ENCODE peak calls at places on chromosome 1, in eight cellular contexts. G is dorsolateral prefrontal cortex; W is Peyer's patch; L is kidney; K is endodermal cell; F is NT2/D1; E is brain microvascular endothelial cell; O is CD8-positive, alpha-beta T cell. S is an unnamed sample.
A peak's percentile ranks its signal among the peaks of the same experiment; 100 is the strongest.

GRCh38 chr1:53329183-53329544 is 1.3 kb upstream of the LRP8 start:
- DNase-seq in E (no peak), G (no peak), O (no peak), W (no peak), L (no peak), K (no peak), F (no peak), S (no peak)

GRCh38 chr1:197519741-197520334 is 251.8 kb downstream of the CRB1 start:
- DNase-seq in L (no peak), G (no peak), O (no peak), W (no peak), F (no peak), K (no peak), E (no peak), S (no peak)

GRCh38 chr1:32172621-32173245 is 6.7 kb upstream of the TXLNA start:
- DNase-seq in F (no peak), L (no peak), G (no peak), K (no peak), W (no peak), O (no peak), E (no peak), S (no peak)

GRCh38 chr1:15923241-15923640 is 52.7 kb downstream of the ZBTB17 start:
- DNase-seq in K (no peak), O (no peak), W (no peak), L (no peak), E (peak; percentile 73), G (no peak), F (no peak), S (no peak)

GRCh38 chr1:25360596-25361581 is 22.8 kb downstream of the TMEM50A start:
- DNase-seq in W (no peak), L (peak; percentile 72), G (no peak), O (no peak), F (no peak), K (no peak), E (peak; percentile 85), S (no peak)

GRCh38 chr1:8238141-8239038 is 79.5 kb upstream of the SLC45A1 start:
- DNase-seq in O (no peak), L (no peak), W (no peak), G (no peak), F (no peak), K (no peak), E (peak; percentile 99), S (peak; percentile 27)

GRCh38 chr1:176682830-176683229 is 219.9 kb downstream of the PAPPA2 start:
- DNase-seq in E (no peak), W (no peak), G (no peak), O (no peak), L (no peak), F (no peak), K (no peak), S (no peak)

GRCh38 chr1:54462597-54463258 is 56.5 kb upstream of the SSBP3 start:
- DNase-seq in E (no peak), F (no peak), K (no peak), G (no peak), W (no peak), L (no peak), O (no peak), S (peak; percentile 39)

GRCh38 chr1:184253921-184254320 is 132.9 kb upstream of the C1orf21 start:
- DNase-seq in O (no peak), L (no peak), K (no peak), F (no peak), E (peak; percentile 24), G (no peak), W (no peak), S (no peak)

GRCh38 chr1:209769171-209769904 is 13.5 kb downstream of the TRAF3IP3 start:
- DNase-seq in K (no peak), F (no peak), G (no peak), L (peak; percentile 86), O (peak; percentile 75), W (no peak), E (peak; percentile 88), S (peak; percentile 76)

GRCh38 chr1:101203812-101204540 is 32.8 kb upstream of the S1PR1 start:
- DNase-seq in G (no peak), F (no peak), E (peak; percentile 20), K (no peak), O (no peak), L (no peak), W (no peak), S (no peak)

GRCh38 chr1:9426291-9426711 is 113.0 kb upstream of the SLC25A33 start:
- DNase-seq in G (no peak), E (no peak), W (no peak), F (no peak), L (no peak), O (peak; percentile 77), K (no peak), S (no peak)

GRCh38 chr1:22712502-22713271 is 2.0 kb downstream of the EPHB2 start:
- DNase-seq in O (no peak), F (no peak), E (no peak), K (no peak), G (no peak), L (no peak), W (peak; percentile 59), S (no peak)

GRCh38 chr1:197618065-197618464 is 157.2 kb downstream of the DENND1B start:
- DNase-seq in O (no peak), L (no peak), W (no peak), F (no peak), E (peak; percentile 2), K (no peak), G (no peak), S (no peak)

GRCh38 chr1:12549460-12550349 is 68.3 kb downstream of the DHRS3 start:
- DNase-seq in E (peak; percentile 99), W (peak; percentile 84), K (no peak), L (peak; percentile 86), O (no peak), G (peak; percentile 41), F (no peak), S (peak; percentile 90)
- H3K4me3 ChIP-seq in E (no peak overlapping the region), W (no peak overlapping the region), K (no peak overlapping the region), L (no peak overlapping the region), O (no peak overlapping the region), G (no peak overlapping the region), F (no peak overlapping the region), S (peak overlapping the region; percentile 18)

DNA sequence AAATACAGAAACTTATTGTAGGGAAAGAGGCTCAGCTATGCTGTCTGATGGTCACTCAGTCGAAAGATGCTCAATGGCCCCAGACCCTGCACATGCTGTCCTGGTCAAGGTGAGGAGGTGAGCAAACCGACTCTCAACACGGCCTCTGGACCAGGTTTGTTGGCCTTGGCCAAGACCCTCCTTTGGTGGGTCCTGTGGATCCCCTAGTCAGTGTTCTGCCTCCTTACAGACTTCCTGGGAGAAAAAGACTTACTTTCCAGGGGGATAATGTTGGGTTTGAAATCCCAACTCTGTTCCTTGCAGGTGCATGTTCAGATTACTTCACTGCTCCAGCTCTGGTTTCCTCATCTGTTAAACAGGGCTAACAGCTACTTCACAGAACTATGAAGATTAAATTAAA is 53.8 kb downstream of the FAM78B start:
- DNase-seq in E (no peak), W (no peak), F (no peak), G (no peak), O (no peak), K (no peak), L (no peak), S (no peak)
- H3K4me3 ChIP-seq in E (no peak overlapping the region), W (no peak overlapping the region), F (no peak overlapping the region), G (no peak overlapping the region), O (no peak overlapping the region), K (no peak overlapping the region), L (no peak overlapping the region), S (no peak overlapping the region)

DNA sequence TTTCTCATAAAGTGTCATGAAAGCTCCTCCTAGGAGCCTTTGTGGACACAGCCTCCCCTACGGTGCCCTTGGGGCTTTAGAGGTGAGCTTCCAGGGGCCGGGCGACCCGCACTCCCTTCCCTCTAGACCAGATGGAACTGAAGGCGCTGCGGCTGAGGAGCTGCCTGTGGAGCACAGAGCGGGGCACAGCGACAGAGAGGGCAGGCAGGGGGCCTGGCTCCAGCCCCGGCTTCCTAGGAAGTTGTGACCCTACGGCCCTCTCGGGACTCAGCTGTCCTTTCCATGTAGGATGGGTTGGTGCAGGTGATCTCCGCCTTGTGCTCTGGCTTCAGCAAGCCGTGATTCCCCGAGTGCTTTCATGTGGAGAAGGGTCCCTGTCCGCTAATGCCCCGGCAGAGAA is 23.6 kb upstream of the NEK2 start:
- DNase-seq in G (no peak), O (no peak), L (no peak), E (no peak), K (peak; percentile 76), F (no peak), W (no peak), S (no peak)
- H3K4me3 ChIP-seq in G (no peak overlapping the region), O (no peak overlapping the region), L (no peak overlapping the region), E (no peak overlapping the region), K (no peak overlapping the region), F (no peak overlapping the region), W (peak overlapping the region; percentile 35), S (no peak overlapping the region)

DNA sequence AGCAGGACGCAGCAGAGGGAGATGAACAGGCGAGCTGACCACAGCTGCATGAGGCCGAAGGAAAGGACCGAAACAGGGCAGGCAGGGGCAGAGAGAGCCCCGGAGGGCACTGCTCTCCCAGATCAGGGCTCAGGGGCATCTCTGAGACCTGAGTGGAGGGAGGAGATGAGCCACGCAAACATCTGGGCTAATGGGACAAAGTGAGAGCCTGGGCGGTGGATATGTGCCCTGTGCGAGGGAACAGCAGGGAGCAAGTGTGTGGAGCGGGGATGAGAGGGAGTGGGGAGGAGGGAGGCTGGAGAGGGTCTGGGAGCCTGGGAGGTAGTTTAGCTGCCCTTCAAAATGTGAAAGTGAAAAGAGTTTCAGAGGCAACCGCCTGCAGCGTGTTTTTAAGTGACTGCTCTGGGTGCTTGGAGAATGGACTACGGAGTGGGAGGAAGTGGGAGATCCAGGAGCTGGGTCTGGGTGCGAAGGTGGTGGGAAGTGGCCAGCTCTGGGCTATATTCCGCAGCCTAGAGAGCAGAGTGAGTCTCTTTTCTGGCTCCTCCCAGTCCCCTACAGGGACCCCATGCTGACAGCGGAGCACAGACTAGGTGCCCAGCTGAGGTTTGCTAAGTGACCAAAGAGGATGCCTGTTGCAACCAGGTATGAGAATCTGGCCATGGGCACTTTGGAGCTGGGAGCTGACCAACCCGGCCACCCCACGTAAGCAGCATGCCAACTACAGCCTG is 114.6 kb upstream of the IFFO2 start:
- DNase-seq in E (no peak), F (no peak), K (no peak), L (no peak), W (no peak), O (no peak), G (no peak), S (no peak)
- H3K4me3 ChIP-seq in E (no peak overlapping the region), F (no peak overlapping the region), K (no peak overlapping the region), L (no peak overlapping the region), W (no peak overlapping the region), O (no peak overlapping the region), G (no peak overlapping the region), S (no peak overlapping the region)

DNA sequence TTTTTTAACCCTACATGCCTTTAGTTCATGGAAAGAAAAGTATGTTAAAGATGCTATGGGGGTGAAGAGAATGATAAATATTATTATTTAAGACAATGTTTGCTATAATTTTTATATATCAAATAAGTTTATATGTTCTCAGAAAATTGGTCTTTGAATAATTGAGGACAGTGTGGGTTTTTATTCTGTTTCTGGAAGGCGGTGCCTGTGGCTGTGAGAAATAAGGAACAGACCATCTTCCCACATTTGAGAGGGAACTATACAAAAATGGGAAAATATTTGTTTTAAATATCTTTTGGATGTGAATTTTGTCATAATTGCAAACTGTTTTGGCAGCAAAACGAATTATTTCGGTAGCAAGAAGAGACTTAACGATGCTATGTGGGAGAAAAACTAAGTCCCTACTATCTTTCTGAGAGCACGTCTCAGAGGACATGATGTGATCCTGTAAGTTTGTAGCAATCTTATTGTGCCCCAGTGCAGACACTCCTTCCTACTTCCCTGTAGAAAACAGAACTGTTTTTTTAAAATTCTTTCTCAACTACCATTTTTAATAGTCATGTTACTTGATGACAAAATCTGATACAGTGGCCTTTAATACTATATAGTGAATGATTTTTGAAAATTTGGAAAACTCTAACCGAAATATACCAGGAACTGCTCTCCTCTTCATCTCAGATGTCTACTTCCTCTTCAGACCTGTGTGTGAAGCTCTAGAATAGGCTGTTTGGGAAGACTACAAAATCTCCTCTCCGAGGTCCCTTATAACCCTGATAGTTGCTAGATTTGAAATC is 25.4 kb downstream of the PTPRC start:
- DNase-seq in K (no peak), L (no peak), O (no peak), E (no peak), F (no peak), G (no peak), W (no peak), S (no peak)
- H3K4me3 ChIP-seq in K (no peak overlapping the region), L (no peak overlapping the region), O (peak overlapping the region; percentile 19), E (no peak overlapping the region), F (no peak overlapping the region), G (no peak overlapping the region), W (no peak overlapping the region), S (no peak overlapping the region)

S was measured in psoas muscle.